ENCODE peak calls at places on chromosomes 7 and 10, in nine cellular contexts. One of them, this sample, is unnamed. For H3K9me3, the result is how much of the 10 kb centered on the place peaks cover.

GRCh38 chr7:121395494-121395960 is 581 bp downstream of the FAM3C start:
- DNase-seq in Peyer's patch: peak
- DNase-seq in body of pancreas: peak
- DNase-seq in aorta: no peak
- DNase-seq in neural progenitor cell: peak
- DNase-seq in uterus: no peak
- DNase-seq in CD8-positive, alpha-beta T cell: peak
- DNase-seq in NT2/D1: no peak
- DNase-seq in tibial artery: peak
- DNase-seq in this sample: peak

GRCh38 chr7:99314504-99314903 is 11.2 kb upstream of the ARPC1A start:
- DNase-seq in Peyer's patch: peak
- DNase-seq in body of pancreas: no peak
- DNase-seq in aorta: no peak
- DNase-seq in neural progenitor cell: no peak
- DNase-seq in uterus: no peak
- DNase-seq in CD8-positive, alpha-beta T cell: no peak
- DNase-seq in NT2/D1: no peak
- DNase-seq in tibial artery: no peak
- DNase-seq in this sample: no peak

GRCh38 chr7:2717293-2717904 is 29.4 kb downstream of the AMZ1 start:
- DNase-seq in Peyer's patch: peak
- DNase-seq in body of pancreas: peak
- DNase-seq in aorta: no peak
- DNase-seq in neural progenitor cell: no peak
- DNase-seq in uterus: peak
- DNase-seq in CD8-positive, alpha-beta T cell: no peak
- DNase-seq in NT2/D1: no peak
- DNase-seq in tibial artery: no peak
- DNase-seq in this sample: no peak

GRCh38 chr7:129778770-129779601 is 167.5 kb downstream of the NRF1 start:
- DNase-seq in Peyer's patch: no peak
- DNase-seq in body of pancreas: peak
- DNase-seq in aorta: no peak
- DNase-seq in neural progenitor cell: peak
- DNase-seq in uterus: no peak
- DNase-seq in CD8-positive, alpha-beta T cell: no peak
- DNase-seq in NT2/D1: no peak
- DNase-seq in tibial artery: no peak
- DNase-seq in this sample: peak

GRCh38 chr7:11343818-11344413 is 370.2 kb downstream of the PHF14 start:
- DNase-seq in Peyer's patch: no peak
- DNase-seq in body of pancreas: no peak
- DNase-seq in aorta: no peak
- DNase-seq in neural progenitor cell: peak
- DNase-seq in uterus: no peak
- DNase-seq in CD8-positive, alpha-beta T cell: no peak
- DNase-seq in NT2/D1: peak
- DNase-seq in tibial artery: no peak
- DNase-seq in this sample: peak

GRCh38 chr7:87219545-87220025 is at the start of gene TMEM243:
- DNase-seq in Peyer's patch: peak
- DNase-seq in body of pancreas: peak
- DNase-seq in aorta: peak
- DNase-seq in neural progenitor cell: peak
- DNase-seq in uterus: peak
- DNase-seq in CD8-positive, alpha-beta T cell: peak
- DNase-seq in NT2/D1: no peak
- DNase-seq in tibial artery: peak
- DNase-seq in this sample: peak

GRCh38 chr10:4941540-4942330 is 21.5 kb upstream of the AKR1C1 start:
- DNase-seq in Peyer's patch: no peak
- DNase-seq in body of pancreas: peak
- DNase-seq in aorta: no peak
- DNase-seq in neural progenitor cell: no peak
- DNase-seq in uterus: no peak
- DNase-seq in CD8-positive, alpha-beta T cell: no peak
- DNase-seq in NT2/D1: no peak
- DNase-seq in tibial artery: no peak
- DNase-seq in this sample: no peak

GRCh38 chr10:47101196-47101595 is 190.0 kb downstream of the PTPN20 start:
- DNase-seq in Peyer's patch: no peak
- DNase-seq in body of pancreas: no peak
- DNase-seq in aorta: no peak
- DNase-seq in neural progenitor cell: no peak
- DNase-seq in uterus: no peak
- DNase-seq in CD8-positive, alpha-beta T cell: no peak
- DNase-seq in NT2/D1: no peak
- DNase-seq in tibial artery: no peak
- DNase-seq in this sample: no peak

GRCh38 chr7:50182734-50183133 is 89.7 kb upstream of the ZPBP start:
- DNase-seq in Peyer's patch: no peak
- DNase-seq in body of pancreas: no peak
- DNase-seq in aorta: no peak
- DNase-seq in neural progenitor cell: no peak
- DNase-seq in uterus: no peak
- DNase-seq in CD8-positive, alpha-beta T cell: no peak
- DNase-seq in NT2/D1: no peak
- DNase-seq in tibial artery: peak
- DNase-seq in this sample: no peak

GRCh38 chr10:27822286-27822685 is 76.7 kb upstream of the MKX start:
- DNase-seq in Peyer's patch: no peak
- DNase-seq in body of pancreas: no peak
- DNase-seq in aorta: no peak
- DNase-seq in neural progenitor cell: no peak
- DNase-seq in uterus: no peak
- DNase-seq in CD8-positive, alpha-beta T cell: no peak
- DNase-seq in NT2/D1: no peak
- DNase-seq in tibial artery: no peak
- DNase-seq in this sample: no peak

GRCh38 chr7:136256491-136256890 is 279.3 kb upstream of the MTPN start:
- DNase-seq in Peyer's patch: no peak
- DNase-seq in body of pancreas: no peak
- DNase-seq in aorta: no peak
- DNase-seq in neural progenitor cell: no peak
- DNase-seq in uterus: no peak
- DNase-seq in CD8-positive, alpha-beta T cell: no peak
- DNase-seq in NT2/D1: no peak
- DNase-seq in tibial artery: no peak
- DNase-seq in this sample: no peak

GRCh38 chr7:92276486-92276885 is 30.7 kb downstream of the ANKIB1 start:
- DNase-seq in Peyer's patch: no peak
- DNase-seq in body of pancreas: no peak
- DNase-seq in aorta: no peak
- DNase-seq in neural progenitor cell: no peak
- DNase-seq in uterus: no peak
- DNase-seq in CD8-positive, alpha-beta T cell: no peak
- DNase-seq in NT2/D1: no peak
- DNase-seq in tibial artery: no peak
- DNase-seq in this sample: peak

GRCh38 chr7:100585511-100586265 is at the start of gene LRCH4:
- DNase-seq in Peyer's patch: peak
- DNase-seq in body of pancreas: peak
- DNase-seq in aorta: no peak
- DNase-seq in neural progenitor cell: peak
- DNase-seq in uterus: no peak
- DNase-seq in CD8-positive, alpha-beta T cell: peak
- DNase-seq in NT2/D1: no peak
- DNase-seq in tibial artery: no peak
- DNase-seq in this sample: peak

GRCh38 chr7:36180121-36180520 is 27.1 kb downstream of the EEPD1 start:
- DNase-seq in Peyer's patch: no peak
- DNase-seq in body of pancreas: no peak
- DNase-seq in aorta: no peak
- DNase-seq in neural progenitor cell: no peak
- DNase-seq in uterus: no peak
- DNase-seq in CD8-positive, alpha-beta T cell: no peak
- DNase-seq in NT2/D1: no peak
- DNase-seq in tibial artery: no peak
- DNase-seq in this sample: no peak

GRCh38 chr10:83037653-83038052 is 1101.7 kb upstream of the GHITM start:
- DNase-seq in Peyer's patch: no peak
- DNase-seq in body of pancreas: no peak
- DNase-seq in aorta: no peak
- DNase-seq in neural progenitor cell: no peak
- DNase-seq in uterus: no peak
- DNase-seq in CD8-positive, alpha-beta T cell: no peak
- DNase-seq in NT2/D1: no peak
- DNase-seq in tibial artery: no peak
- DNase-seq in this sample: no peak

GRCh38 chr7:148652773-148653172 is 45.9 kb upstream of the CUL1 start:
- DNase-seq in Peyer's patch: no peak
- DNase-seq in body of pancreas: no peak
- DNase-seq in aorta: no peak
- DNase-seq in neural progenitor cell: no peak
- DNase-seq in uterus: no peak
- DNase-seq in CD8-positive, alpha-beta T cell: no peak
- DNase-seq in NT2/D1: no peak
- DNase-seq in tibial artery: no peak
- DNase-seq in this sample: no peak
- H3K9me3 ChIP-seq in Peyer's patch: under half
- H3K9me3 ChIP-seq in body of pancreas: under half
- H3K9me3 ChIP-seq in aorta: under half
- H3K9me3 ChIP-seq in neural progenitor cell: under half
- H3K9me3 ChIP-seq in uterus: under half
- H3K9me3 ChIP-seq in CD8-positive, alpha-beta T cell: under half
- H3K9me3 ChIP-seq in NT2/D1: under half
- H3K9me3 ChIP-seq in tibial artery: under half
- H3K9me3 ChIP-seq in this sample: under half

GRCh38 chr7:27788438-27788837 is 48.5 kb downstream of the TAX1BP1 start:
- DNase-seq in Peyer's patch: no peak
- DNase-seq in body of pancreas: no peak
- DNase-seq in aorta: no peak
- DNase-seq in neural progenitor cell: no peak
- DNase-seq in uterus: no peak
- DNase-seq in CD8-positive, alpha-beta T cell: no peak
- DNase-seq in NT2/D1: no peak
- DNase-seq in tibial artery: no peak
- DNase-seq in this sample: no peak
- H3K9me3 ChIP-seq in Peyer's patch: under half
- H3K9me3 ChIP-seq in body of pancreas: under half
- H3K9me3 ChIP-seq in aorta: under half
- H3K9me3 ChIP-seq in neural progenitor cell: under half
- H3K9me3 ChIP-seq in uterus: under half
- H3K9me3 ChIP-seq in CD8-positive, alpha-beta T cell: under half
- H3K9me3 ChIP-seq in NT2/D1: under half
- H3K9me3 ChIP-seq in tibial artery: under half
- H3K9me3 ChIP-seq in this sample: under half

DNA sequence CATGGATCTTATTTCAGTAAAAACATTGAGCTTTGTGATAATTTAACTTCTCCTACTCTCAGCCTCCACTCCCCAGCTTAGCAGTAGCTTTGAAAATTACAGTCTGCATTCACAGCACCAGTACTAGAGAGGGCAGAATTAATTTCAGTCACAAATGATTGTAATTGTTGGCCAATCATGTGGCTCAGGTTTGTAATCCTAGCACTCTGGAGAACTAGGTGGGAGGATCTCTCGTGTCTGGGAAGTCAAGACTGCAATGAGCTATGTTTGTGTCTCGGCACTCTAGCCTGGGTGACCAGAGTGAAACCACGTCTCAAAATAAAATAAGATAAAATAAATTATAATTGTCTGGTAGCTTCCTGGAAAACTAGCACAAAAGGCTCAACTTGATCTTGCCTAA is 620.9 kb downstream of the TNS3 start:
- DNase-seq in Peyer's patch: no peak
- DNase-seq in body of pancreas: no peak
- DNase-seq in aorta: no peak
- DNase-seq in neural progenitor cell: no peak
- DNase-seq in uterus: no peak
- DNase-seq in CD8-positive, alpha-beta T cell: no peak
- DNase-seq in NT2/D1: no peak
- DNase-seq in tibial artery: no peak
- DNase-seq in this sample: no peak
- H3K9me3 ChIP-seq in Peyer's patch: under half
- H3K9me3 ChIP-seq in body of pancreas: under half
- H3K9me3 ChIP-seq in aorta: under half
- H3K9me3 ChIP-seq in neural progenitor cell: under half
- H3K9me3 ChIP-seq in uterus: under half
- H3K9me3 ChIP-seq in CD8-positive, alpha-beta T cell: under half
- H3K9me3 ChIP-seq in NT2/D1: under half
- H3K9me3 ChIP-seq in tibial artery: under half
- H3K9me3 ChIP-seq in this sample: under half

GRCh38 chr10:93150990-93151547 is 77.4 kb downstream of the CYP26A1 start:
- DNase-seq in Peyer's patch: no peak
- DNase-seq in body of pancreas: no peak
- DNase-seq in aorta: no peak
- DNase-seq in neural progenitor cell: no peak
- DNase-seq in uterus: no peak
- DNase-seq in CD8-positive, alpha-beta T cell: no peak
- DNase-seq in NT2/D1: no peak
- DNase-seq in tibial artery: no peak
- DNase-seq in this sample: no peak

GRCh38 chr10:93149761-93150160 is 76.1 kb downstream of the CYP26A1 start:
- DNase-seq in Peyer's patch: no peak
- DNase-seq in body of pancreas: no peak
- DNase-seq in aorta: no peak
- DNase-seq in neural progenitor cell: no peak
- DNase-seq in uterus: no peak
- DNase-seq in CD8-positive, alpha-beta T cell: no peak
- DNase-seq in NT2/D1: no peak
- DNase-seq in tibial artery: no peak
- DNase-seq in this sample: no peak

GRCh38 chr10:93150289-93150688 is 76.6 kb downstream of the CYP26A1 start:
- DNase-seq in Peyer's patch: no peak
- DNase-seq in body of pancreas: no peak
- DNase-seq in aorta: no peak
- DNase-seq in neural progenitor cell: no peak
- DNase-seq in uterus: no peak
- DNase-seq in CD8-positive, alpha-beta T cell: no peak
- DNase-seq in NT2/D1: no peak
- DNase-seq in tibial artery: no peak
- DNase-seq in this sample: peak

GRCh38 chr10:93152136-93152535 is 78.4 kb downstream of the CYP26A1 start:
- DNase-seq in Peyer's patch: no peak
- DNase-seq in body of pancreas: no peak
- DNase-seq in aorta: no peak
- DNase-seq in neural progenitor cell: no peak
- DNase-seq in uterus: no peak
- DNase-seq in CD8-positive, alpha-beta T cell: no peak
- DNase-seq in NT2/D1: no peak
- DNase-seq in tibial artery: no peak
- DNase-seq in this sample: no peak

DNA sequence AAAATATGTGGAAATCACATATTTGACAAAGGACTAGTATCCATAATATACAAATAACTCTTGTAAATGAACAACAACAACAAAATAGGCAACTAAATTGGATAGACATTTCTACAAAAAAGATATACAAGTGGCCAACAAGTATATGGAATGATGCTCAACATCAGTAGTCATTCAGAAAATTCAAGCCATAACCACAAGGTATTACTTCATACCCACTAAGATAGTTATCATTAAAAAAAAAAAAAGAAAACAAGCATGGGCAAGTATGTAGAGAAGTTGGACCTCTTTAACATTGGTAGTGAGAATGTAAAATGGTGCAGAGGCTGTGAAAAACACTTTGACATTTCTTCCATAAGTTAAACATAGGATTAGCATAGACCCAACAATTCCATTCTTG is 80.8 kb downstream of the CYP26A1 start:
- DNase-seq in Peyer's patch: no peak
- DNase-seq in body of pancreas: no peak
- DNase-seq in aorta: no peak
- DNase-seq in neural progenitor cell: no peak
- DNase-seq in uterus: no peak
- DNase-seq in CD8-positive, alpha-beta T cell: no peak
- DNase-seq in NT2/D1: no peak
- DNase-seq in tibial artery: no peak
- DNase-seq in this sample: no peak
- H3K9me3 ChIP-seq in Peyer's patch: under half
- H3K9me3 ChIP-seq in body of pancreas: under half
- H3K9me3 ChIP-seq in aorta: under half
- H3K9me3 ChIP-seq in neural progenitor cell: under half
- H3K9me3 ChIP-seq in uterus: under half
- H3K9me3 ChIP-seq in CD8-positive, alpha-beta T cell: under half
- H3K9me3 ChIP-seq in NT2/D1: under half
- H3K9me3 ChIP-seq in tibial artery: under half
- H3K9me3 ChIP-seq in this sample: under half

This sample was measured in MM.1S.